ENCODE peak calls at places on chromosome 13, in five cellular contexts. One of them, this sample, is unnamed.

GRCh38 chr13:50280538-50280937 is 265.3 kb downstream of the KCNRG start:
- DNase-seq in stimulated activated CD4-positive, alpha-beta T cell treated with anti-CD3 and anti-CD28 coated beads, Interleukin-2, amount 100 ng/mL, for 48 hours: no peak
- DNase-seq in CD4-positive, alpha-beta T cell: no peak
- DNase-seq in myocyte: no peak
- DNase-seq in NCI-H345: no peak
- DNase-seq in this sample: no peak

GRCh38 chr13:29849731-29850212 is 645 bp downstream of the UBL3 start:
- DNase-seq in NCI-H345: peak; percentile 45
- DNase-seq in CD4-positive, alpha-beta T cell: no peak
- DNase-seq in myocyte: peak; percentile 62
- DNase-seq in stimulated activated CD4-positive, alpha-beta T cell treated with anti-CD3 and anti-CD28 coated beads, Interleukin-2, amount 100 ng/mL, for 48 hours: peak; percentile 23
- DNase-seq in this sample: peak; percentile 41

GRCh38 chr13:34435338-34435737 is 506.7 kb upstream of the NBEA start:
- DNase-seq in NCI-H345: no peak
- DNase-seq in myocyte: peak; percentile 74
- DNase-seq in stimulated activated CD4-positive, alpha-beta T cell treated with anti-CD3 and anti-CD28 coated beads, Interleukin-2, amount 100 ng/mL, for 48 hours: no peak
- DNase-seq in CD4-positive, alpha-beta T cell: no peak
- DNase-seq in this sample: no peak

GRCh38 chr13:106599875-106600797 is 32.2 kb upstream of the ARGLU1 start:
- DNase-seq in myocyte: peak; percentile 75
- DNase-seq in stimulated activated CD4-positive, alpha-beta T cell treated with anti-CD3 and anti-CD28 coated beads, Interleukin-2, amount 100 ng/mL, for 48 hours: no peak
- DNase-seq in NCI-H345: no peak
- DNase-seq in CD4-positive, alpha-beta T cell: no peak
- DNase-seq in this sample: no peak

GRCh38 chr13:98866882-98867281 is 111.0 kb downstream of the DOCK9 start:
- DNase-seq in stimulated activated CD4-positive, alpha-beta T cell treated with anti-CD3 and anti-CD28 coated beads, Interleukin-2, amount 100 ng/mL, for 48 hours: no peak
- DNase-seq in myocyte: no peak
- DNase-seq in NCI-H345: no peak
- DNase-seq in CD4-positive, alpha-beta T cell: no peak
- DNase-seq in this sample: no peak

GRCh38 chr13:66037096-66037495 is 1193.0 kb downstream of the PCDH9 start:
- DNase-seq in CD4-positive, alpha-beta T cell: no peak
- DNase-seq in NCI-H345: no peak
- DNase-seq in myocyte: no peak
- DNase-seq in stimulated activated CD4-positive, alpha-beta T cell treated with anti-CD3 and anti-CD28 coated beads, Interleukin-2, amount 100 ng/mL, for 48 hours: no peak
- DNase-seq in this sample: no peak

GRCh38 chr13:75345191-75345590 is 136.8 kb downstream of the TBC1D4 start:
- DNase-seq in myocyte: no peak
- DNase-seq in CD4-positive, alpha-beta T cell: no peak
- DNase-seq in stimulated activated CD4-positive, alpha-beta T cell treated with anti-CD3 and anti-CD28 coated beads, Interleukin-2, amount 100 ng/mL, for 48 hours: no peak
- DNase-seq in NCI-H345: no peak
- DNase-seq in this sample: no peak

GRCh38 chr13:66864627-66865026 is 365.5 kb downstream of the PCDH9 start:
- DNase-seq in NCI-H345: no peak
- DNase-seq in myocyte: no peak
- DNase-seq in CD4-positive, alpha-beta T cell: no peak
- DNase-seq in stimulated activated CD4-positive, alpha-beta T cell treated with anti-CD3 and anti-CD28 coated beads, Interleukin-2, amount 100 ng/mL, for 48 hours: no peak
- DNase-seq in this sample: no peak

GRCh38 chr13:23743269-23743668 is 145.9 kb downstream of the MIPEP start:
- DNase-seq in stimulated activated CD4-positive, alpha-beta T cell treated with anti-CD3 and anti-CD28 coated beads, Interleukin-2, amount 100 ng/mL, for 48 hours: no peak
- DNase-seq in CD4-positive, alpha-beta T cell: no peak
- DNase-seq in NCI-H345: no peak
- DNase-seq in myocyte: no peak
- DNase-seq in this sample: peak; percentile 41

GRCh38 chr13:100128373-100128772 is 39.5 kb downstream of the PCCA start:
- DNase-seq in CD4-positive, alpha-beta T cell: no peak
- DNase-seq in myocyte: no peak
- DNase-seq in NCI-H345: no peak
- DNase-seq in stimulated activated CD4-positive, alpha-beta T cell treated with anti-CD3 and anti-CD28 coated beads, Interleukin-2, amount 100 ng/mL, for 48 hours: no peak
- DNase-seq in this sample: peak; percentile 12

GRCh38 chr13:30038884-30039283 is 188.5 kb upstream of the UBL3 start:
- DNase-seq in NCI-H345: no peak
- DNase-seq in myocyte: no peak
- DNase-seq in CD4-positive, alpha-beta T cell: no peak
- DNase-seq in stimulated activated CD4-positive, alpha-beta T cell treated with anti-CD3 and anti-CD28 coated beads, Interleukin-2, amount 100 ng/mL, for 48 hours: no peak
- DNase-seq in this sample: no peak

GRCh38 chr13:107459430-107459829 is 755.9 kb downstream of the LIG4 start:
- DNase-seq in stimulated activated CD4-positive, alpha-beta T cell treated with anti-CD3 and anti-CD28 coated beads, Interleukin-2, amount 100 ng/mL, for 48 hours: no peak
- DNase-seq in myocyte: no peak
- DNase-seq in CD4-positive, alpha-beta T cell: no peak
- DNase-seq in NCI-H345: no peak
- DNase-seq in this sample: no peak

GRCh38 chr13:40389081-40389641 is 277.3 kb downstream of the FOXO1 start:
- DNase-seq in stimulated activated CD4-positive, alpha-beta T cell treated with anti-CD3 and anti-CD28 coated beads, Interleukin-2, amount 100 ng/mL, for 48 hours: peak; percentile 35
- DNase-seq in CD4-positive, alpha-beta T cell: peak; percentile 21
- DNase-seq in NCI-H345: no peak
- DNase-seq in myocyte: no peak
- DNase-seq in this sample: no peak

GRCh38 chr13:48842316-48842715 is 133.4 kb upstream of the FNDC3A start:
- DNase-seq in CD4-positive, alpha-beta T cell: no peak
- DNase-seq in stimulated activated CD4-positive, alpha-beta T cell treated with anti-CD3 and anti-CD28 coated beads, Interleukin-2, amount 100 ng/mL, for 48 hours: no peak
- DNase-seq in myocyte: no peak
- DNase-seq in NCI-H345: no peak
- DNase-seq in this sample: no peak

GRCh38 chr13:27961227-27962085 is 7.7 kb downstream of the CDX2 start:
- DNase-seq in stimulated activated CD4-positive, alpha-beta T cell treated with anti-CD3 and anti-CD28 coated beads, Interleukin-2, amount 100 ng/mL, for 48 hours: no peak
- DNase-seq in myocyte: no peak
- DNase-seq in NCI-H345: no peak
- DNase-seq in CD4-positive, alpha-beta T cell: no peak
- DNase-seq in this sample: no peak

GRCh38 chr13:43544011-43544410 is 242.8 kb downstream of the ENOX1 start:
- DNase-seq in stimulated activated CD4-positive, alpha-beta T cell treated with anti-CD3 and anti-CD28 coated beads, Interleukin-2, amount 100 ng/mL, for 48 hours: no peak
- DNase-seq in myocyte: peak; percentile 23
- DNase-seq in CD4-positive, alpha-beta T cell: no peak
- DNase-seq in NCI-H345: no peak
- DNase-seq in this sample: peak; percentile 12

GRCh38 chr13:77717508-77717907 is 20.0 kb downstream of the SLAIN1 start:
- DNase-seq in myocyte: no peak
- DNase-seq in stimulated activated CD4-positive, alpha-beta T cell treated with anti-CD3 and anti-CD28 coated beads, Interleukin-2, amount 100 ng/mL, for 48 hours: no peak
- DNase-seq in CD4-positive, alpha-beta T cell: no peak
- DNase-seq in NCI-H345: no peak
- DNase-seq in this sample: no peak

GRCh38 chr13:101520672-101521071 is 68.2 kb downstream of the ITGBL1 start:
- DNase-seq in myocyte: peak; percentile 70
- DNase-seq in NCI-H345: no peak
- DNase-seq in stimulated activated CD4-positive, alpha-beta T cell treated with anti-CD3 and anti-CD28 coated beads, Interleukin-2, amount 100 ng/mL, for 48 hours: no peak
- DNase-seq in CD4-positive, alpha-beta T cell: no peak
- DNase-seq in this sample: no peak

GRCh38 chr13:35039012-35039411 is 96.9 kb downstream of the NBEA start:
- DNase-seq in NCI-H345: no peak
- DNase-seq in CD4-positive, alpha-beta T cell: no peak
- DNase-seq in myocyte: no peak
- DNase-seq in stimulated activated CD4-positive, alpha-beta T cell treated with anti-CD3 and anti-CD28 coated beads, Interleukin-2, amount 100 ng/mL, for 48 hours: no peak
- DNase-seq in this sample: no peak

GRCh38 chr13:40597735-40598365 is 68.6 kb downstream of the FOXO1 start:
- DNase-seq in stimulated activated CD4-positive, alpha-beta T cell treated with anti-CD3 and anti-CD28 coated beads, Interleukin-2, amount 100 ng/mL, for 48 hours: no peak
- DNase-seq in myocyte: no peak
- DNase-seq in NCI-H345: no peak
- DNase-seq in CD4-positive, alpha-beta T cell: no peak
- DNase-seq in this sample: no peak